ENCODE peak calls at places on chromosomes 4 and X, in seven cellular contexts. Z is left lung, R is HCT116, C is astrocyte, A is heart right ventricle, D is uterus, H is Peyer's patch. K is an unnamed sample.

GRCh38 chr4:10461091-10461849 is 4.0 kb upstream of the ZNF518B start:
- DNase-seq in D (peak), H (peak), A (peak), R (no peak), Z (peak), C (peak), K (peak)

GRCh38 chrX:112834016-112834855 is 6.4 kb downstream of the AMOT start:
- DNase-seq in D (no peak), H (no peak), Z (no peak), C (peak), R (no peak), A (no peak), K (no peak)

GRCh38 chr4:43277003-43277402 is 384.5 kb downstream of the GRXCR1 start:
- DNase-seq in Z (no peak), A (no peak), H (no peak), D (no peak), R (no peak), C (peak), K (no peak)

GRCh38 chrX:134236690-134237362 is at the start of gene CCDC160:
- DNase-seq in H (no peak), R (peak), D (peak), C (peak), A (peak), Z (peak), K (peak)

GRCh38 chr4:86497131-86497530 is 97.0 kb upstream of the PTPN13 start:
- DNase-seq in R (no peak), A (no peak), Z (no peak), D (no peak), H (no peak), C (no peak), K (no peak)

GRCh38 chr4:19729873-19730735 is 521.6 kb upstream of the SLIT2 start:
- DNase-seq in Z (no peak), H (no peak), C (peak), R (no peak), D (no peak), A (peak), K (no peak)

GRCh38 chr4:125838924-125839323 is 524.2 kb downstream of the FAT4 start:
- DNase-seq in H (no peak), A (no peak), Z (no peak), C (no peak), D (no peak), R (no peak), K (no peak)

GRCh38 chr4:2947926-2948325 is 15.3 kb downstream of the NOP14 start:
- DNase-seq in C (no peak), D (no peak), Z (no peak), A (peak), R (no peak), H (no peak), K (no peak)

GRCh38 chr4:41436365-41437263 is 101.3 kb upstream of the LIMCH1 start:
- DNase-seq in Z (no peak), C (no peak), A (no peak), H (no peak), D (no peak), R (no peak), K (no peak)

GRCh38 chr4:89245459-89245858 is 62.1 kb downstream of the GPRIN3 start:
- DNase-seq in C (no peak), R (no peak), A (no peak), Z (no peak), D (no peak), H (no peak), K (no peak)

GRCh38 chr4:48578132-48578964 is 88.3 kb downstream of the ZAR1 start:
- DNase-seq in R (peak), A (peak), D (peak), Z (no peak), C (peak), H (peak), K (peak)

GRCh38 chr4:155766544-155766943 is 7.7 kb downstream of the GUCY1B1 start:
- DNase-seq in C (no peak), D (no peak), Z (no peak), H (no peak), A (no peak), R (no peak), K (no peak)

GRCh38 chr4:99404595-99405287 is 30.4 kb downstream of the ADH7 start:
- DNase-seq in Z (no peak), D (no peak), C (peak), A (no peak), R (peak), H (no peak), K (no peak)

GRCh38 chrX:10512258-10512657 is 108.1 kb downstream of the MID1 start:
- DNase-seq in D (no peak), Z (no peak), H (no peak), C (peak), R (no peak), A (no peak), K (no peak)

GRCh38 chr4:151415978-151416377 is 7.0 kb downstream of the FHIP1A start:
- DNase-seq in A (no peak), Z (no peak), D (no peak), C (peak), R (no peak), H (no peak), K (no peak)

GRCh38 chr4:17771284-17771908 is 10.0 kb downstream of the FAM184B start:
- DNase-seq in C (no peak), A (no peak), H (no peak), Z (peak), R (no peak), D (no peak), K (no peak)

GRCh38 chr4:4379540-4380087 is 7.3 kb upstream of the NSG1 start:
- DNase-seq in A (no peak), R (no peak), D (no peak), Z (no peak), C (no peak), H (no peak), K (no peak)

GRCh38 chrX:74925210-74926088 is at the start of gene NEXMIF:
- DNase-seq in C (peak), D (peak), Z (no peak), A (no peak), R (no peak), H (peak), K (peak)
- H3K27ac ChIP-seq in C (no peak), D (peak), Z (peak), A (no peak), R (no peak), H (peak), K (peak)

GRCh38 chrX:69615779-69616519 is at the start of gene EDA:
- DNase-seq in C (peak), H (peak), Z (peak), A (peak), D (peak), R (peak), K (peak)

GRCh38 chrX:69614896-69615295 is 1.0 kb upstream of the EDA start:
- DNase-seq in D (peak), A (peak), C (no peak), Z (no peak), R (no peak), H (no peak), K (no peak)

GRCh38 chrX:69618803-69619202 is 2.9 kb downstream of the EDA start:
- DNase-seq in C (no peak), D (no peak), A (peak), H (no peak), R (no peak), Z (no peak), K (peak)

GRCh38 chrX:69615323-69615722 is 590 bp upstream of the EDA start:
- DNase-seq in Z (no peak), H (no peak), A (no peak), R (no peak), C (no peak), D (no peak), K (no peak)

DNA sequence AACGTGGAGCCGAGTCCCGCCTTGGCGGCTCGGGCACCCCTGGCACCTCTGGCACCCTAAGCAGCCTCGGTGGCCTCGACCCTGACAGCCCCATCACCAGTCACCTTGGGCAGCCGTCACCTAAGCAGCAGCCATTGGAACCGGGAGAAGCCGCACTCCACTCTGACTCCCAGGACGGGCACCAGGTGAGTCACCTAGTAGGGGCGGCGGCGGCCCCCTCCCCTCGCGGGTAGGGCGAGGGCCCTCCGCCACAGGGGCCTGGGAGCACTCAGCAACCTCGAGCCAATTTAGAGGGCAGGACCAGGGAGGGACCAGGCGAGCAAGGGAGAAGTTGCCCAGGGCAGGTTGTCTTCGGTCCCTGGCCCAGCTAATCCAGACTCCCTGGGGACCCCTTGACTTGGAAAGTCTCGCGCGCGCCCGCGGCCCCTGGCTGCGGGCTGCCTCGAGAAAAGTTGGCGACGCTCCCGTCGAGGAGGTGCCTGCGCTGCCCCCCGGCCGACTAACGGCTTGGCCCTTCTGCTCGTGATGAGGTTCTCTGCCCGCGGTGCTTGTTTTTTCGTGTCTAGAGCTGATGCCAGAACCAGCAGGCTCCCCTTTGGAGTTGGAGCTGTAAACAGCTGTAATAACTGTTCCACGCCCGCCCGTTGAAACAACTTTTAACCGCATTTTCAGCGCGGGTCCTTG is 749 bp downstream of the EDA start:
- DNase-seq in A (peak), H (no peak), C (no peak), D (peak), Z (peak), R (no peak), K (no peak)
- H3K4me3 ChIP-seq in A (peak), H (peak), C (peak), D (peak), Z (peak), R (peak), K (peak)

GRCh38 chr4:167020410-167020809 is 213.9 kb downstream of the SPOCK3 start:
- DNase-seq in Z (no peak), C (no peak), H (no peak), A (no peak), D (no peak), R (no peak), K (no peak)
- TF ChIP-seq CTCF in Z (no peak), C (no peak), H (no peak), A (no peak), D (no peak), R (peak), K (no peak)

GRCh38 chr4:76898949-76899640 is 1.2 kb upstream of the SOWAHB start:
- DNase-seq in C (no peak), H (no peak), Z (no peak), D (no peak), A (no peak), R (no peak), K (no peak)

GRCh38 chr4:76896048-76896447 is 1.9 kb downstream of the SOWAHB start:
- DNase-seq in A (no peak), H (no peak), R (no peak), Z (no peak), C (no peak), D (no peak), K (no peak)

GRCh38 chr4:76896731-76897521 is 1.0 kb downstream of the SOWAHB start:
- DNase-seq in D (no peak), C (peak), R (no peak), Z (peak), H (no peak), A (no peak), K (no peak)

GRCh38 chr4:76897522-76898384 is at the start of gene SOWAHB:
- DNase-seq in R (peak), H (no peak), D (no peak), A (no peak), Z (peak), C (no peak), K (peak)

DNA sequence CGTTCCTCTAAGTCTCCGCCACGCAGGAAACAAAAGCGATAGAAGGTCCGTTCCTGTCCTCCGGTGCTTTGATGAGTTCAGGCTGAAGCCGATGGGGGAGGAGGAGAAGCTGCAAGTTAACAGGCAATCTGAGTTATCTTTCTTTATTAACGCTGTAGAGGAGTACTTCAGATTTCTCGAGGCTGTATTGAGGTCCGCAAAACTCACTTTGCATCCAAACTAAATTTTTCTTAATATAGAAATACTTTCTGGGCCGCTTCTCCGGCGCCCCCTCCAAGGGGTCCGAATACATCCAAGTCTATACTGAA is 395 bp upstream of the SOWAHB start:
- DNase-seq in A (no peak), C (no peak), R (no peak), D (no peak), Z (no peak), H (no peak), K (no peak)
- H3K27ac ChIP-seq in A (no peak), C (no peak), R (no peak), D (no peak), Z (peak), H (peak), K (no peak)

GRCh38 chrX:150268839-150269238 is 94.3 kb upstream of the MAMLD1 start:
- DNase-seq in A (no peak), D (no peak), C (no peak), Z (no peak), H (no peak), R (no peak), K (no peak)
- H3K4me3 ChIP-seq in A (no peak), D (no peak), C (no peak), Z (no peak), H (no peak), R (no peak), K (no peak)

DNA sequence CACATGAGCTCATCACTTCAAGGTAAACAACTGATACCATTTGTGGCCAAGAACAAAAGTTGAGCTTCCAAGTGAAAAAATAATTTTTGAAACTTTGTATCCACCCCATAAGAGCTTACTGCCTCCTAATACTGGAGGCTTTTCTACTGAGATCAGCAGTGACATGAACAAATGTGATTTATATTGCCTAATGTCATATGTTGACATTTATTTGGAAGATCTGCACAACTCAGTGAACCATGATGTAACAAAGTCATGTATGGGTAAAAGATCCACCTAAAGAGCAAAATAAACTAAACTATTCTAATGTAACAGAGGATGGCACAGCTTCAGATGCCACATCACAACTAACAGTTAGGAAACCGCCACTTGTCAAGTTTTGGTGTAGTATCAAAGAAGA is 65.8 kb downstream of the AFAP1 start:
- DNase-seq in D (no peak), C (no peak), A (no peak), H (no peak), R (no peak), Z (no peak), K (no peak)
- TF ChIP-seq CTCF in D (no peak), C (no peak), A (no peak), H (no peak), R (no peak), Z (no peak), K (no peak)